ENCODE peak calls at places on chromosomes 5 and 9, in eight cellular contexts. A is ecto neural progenitor cell; V is stimulated activated CD8-positive, alpha-beta memory T cell treated with anti-CD3 and anti-CD28 coated beads, Interleukin-15, amount 100 ng/mL, for 4 hours; L is fibroblast of mammary gland; Q is mesenchymal stem cell; Y is bronchial epithelial cell; S is Daoy; D is caudate nucleus. O is an unnamed sample.

GRCh38 chr5:15834596-15835245 is 334.7 kb downstream of the FBXL7 start:
- DNase-seq in Q (peak), A (no peak), D (no peak), S (peak), L (peak), Y (peak), V (no peak), O (no peak)

GRCh38 chr5:67003373-67003905 is 193.2 kb downstream of the CD180 start:
- DNase-seq in Y (no peak), D (no peak), Q (no peak), V (no peak), A (no peak), L (no peak), S (no peak), O (no peak)

GRCh38 chr5:96350678-96351077 is 82.4 kb downstream of the PCSK1 start:
- DNase-seq in Y (no peak), V (no peak), D (no peak), S (no peak), A (no peak), Q (peak), L (peak), O (no peak)

GRCh38 chr5:137833463-137833862 is 34.2 kb upstream of the MYOT start:
- DNase-seq in V (no peak), L (peak), Q (peak), S (peak), Y (peak), D (no peak), A (no peak), O (no peak)

GRCh38 chr5:91225848-91226686 is 157.1 kb downstream of the ARRDC3 start:
- DNase-seq in V (peak), S (peak), L (no peak), Q (no peak), A (peak), D (no peak), Y (peak), O (peak)

GRCh38 chr9:130174920-130175321 is 2.7 kb downstream of the NCS1 start:
- DNase-seq in D (no peak), Q (no peak), V (no peak), A (no peak), S (peak), Y (no peak), L (no peak), O (no peak)

GRCh38 chr9:113772121-113772885 is 103.8 kb upstream of the ZNF618 start:
- DNase-seq in S (peak), Q (no peak), A (no peak), Y (no peak), D (no peak), V (no peak), L (peak), O (no peak)

GRCh38 chr9:73149371-73150067 is 2.1 kb upstream of the ANXA1 start:
- DNase-seq in D (no peak), V (no peak), Y (peak), Q (peak), L (peak), S (peak), A (no peak), O (peak)

GRCh38 chr5:82349651-82350050 is 71.5 kb upstream of the RPS23 start:
- DNase-seq in Q (no peak), Y (peak), A (peak), D (no peak), L (peak), S (peak), V (no peak), O (peak)

GRCh38 chr5:14035859-14036440 is 91.5 kb upstream of the DNAH5 start:
- DNase-seq in V (no peak), Q (peak), Y (peak), S (peak), L (peak), D (peak), A (no peak), O (peak)

GRCh38 chr5:36651775-36652685 is 45.6 kb downstream of the SLC1A3 start:
- DNase-seq in L (no peak), Q (no peak), Y (no peak), V (no peak), S (no peak), A (no peak), D (no peak), O (no peak)

GRCh38 chr5:32462618-32463017 is 18.1 kb upstream of the ZFR start:
- DNase-seq in D (peak), S (peak), V (peak), Y (peak), Q (peak), A (no peak), L (peak), O (no peak)

GRCh38 chr5:136028782-136029742 is at the start of gene TGFBI:
- DNase-seq in Y (no peak), Q (peak), V (no peak), L (peak), D (no peak), S (peak), A (peak), O (peak)

GRCh38 chr9:76271755-76272154 is 122.5 kb downstream of the RFK start:
- DNase-seq in S (no peak), L (peak), Q (no peak), V (no peak), Y (peak), A (no peak), D (no peak), O (no peak)

GRCh38 chr5:134493461-134494055 is 31.9 kb upstream of the JADE2 start:
- DNase-seq in V (no peak), Y (no peak), S (no peak), Q (no peak), D (no peak), A (no peak), L (no peak), O (no peak)

GRCh38 chr9:6007770-6008168 is 7.7 kb downstream of the RANBP6 start:
- DNase-seq in D (peak), L (peak), Y (peak), S (peak), V (peak), Q (peak), A (peak), O (peak)

GRCh38 chr5:57097526-57097925 is 76.3 kb upstream of the GPBP1 start:
- DNase-seq in L (no peak), V (no peak), Y (no peak), S (no peak), A (no peak), D (no peak), Q (no peak), O (no peak)

GRCh38 chr5:107469485-107469884 is 201.3 kb downstream of the EFNA5 start:
- DNase-seq in V (no peak), D (no peak), L (peak), S (peak), A (no peak), Y (peak), Q (peak), O (no peak)

GRCh38 chr5:179606910-179607448 is 16.5 kb downstream of the HNRNPH1 start:
- DNase-seq in Y (no peak), A (no peak), V (no peak), D (no peak), Q (no peak), L (no peak), S (no peak), O (no peak)

O was measured in GM20000.